ENCODE peak calls at places on chromosomes 5 and 9, in five cellular contexts. One of them, this sample, is unnamed.
A peak's percentile ranks its signal among the peaks of the same experiment; 100 is the strongest.

GRCh38 chr5:83632874-83633273 is 87.8 kb downstream of the HAPLN1 start:
- DNase-seq in AG10803: peak; percentile 54
- DNase-seq in gastrocnemius medialis: no peak
- DNase-seq in upper lobe of right lung: no peak
- DNase-seq in GM06990: no peak
- DNase-seq in this sample: no peak

GRCh38 chr9:113922160-113922559 is 46.1 kb downstream of the ZNF618 start:
- DNase-seq in AG10803: no peak
- DNase-seq in gastrocnemius medialis: no peak
- DNase-seq in upper lobe of right lung: no peak
- DNase-seq in GM06990: no peak
- DNase-seq in this sample: no peak

GRCh38 chr5:138752951-138753793 is at the start of gene CTNNA1:
- DNase-seq in AG10803: peak; percentile 65
- DNase-seq in gastrocnemius medialis: peak; percentile 66
- DNase-seq in upper lobe of right lung: peak; percentile 91
- DNase-seq in GM06990: peak; percentile 72
- DNase-seq in this sample: peak; percentile 78

GRCh38 chr9:129383415-129384088 is 205.5 kb upstream of the IER5L start:
- DNase-seq in AG10803: peak; percentile 72
- DNase-seq in gastrocnemius medialis: peak; percentile 57
- DNase-seq in upper lobe of right lung: peak; percentile 91
- DNase-seq in GM06990: peak; percentile 81
- DNase-seq in this sample: peak; percentile 86

GRCh38 chr5:34717426-34718327 is 61.5 kb downstream of the RAI14 start:
- DNase-seq in AG10803: peak; percentile 99
- DNase-seq in gastrocnemius medialis: no peak
- DNase-seq in upper lobe of right lung: no peak
- DNase-seq in GM06990: no peak
- DNase-seq in this sample: no peak

GRCh38 chr5:55276771-55277170 is 30.7 kb downstream of the DHX29 start:
- DNase-seq in AG10803: peak; percentile 1
- DNase-seq in gastrocnemius medialis: no peak
- DNase-seq in upper lobe of right lung: no peak
- DNase-seq in GM06990: no peak
- DNase-seq in this sample: no peak

GRCh38 chr9:103913899-103914298 is 180.2 kb upstream of the SMC2 start:
- DNase-seq in AG10803: no peak
- DNase-seq in gastrocnemius medialis: no peak
- DNase-seq in upper lobe of right lung: no peak
- DNase-seq in GM06990: no peak
- DNase-seq in this sample: no peak

GRCh38 chr5:111948078-111948477 is 191.1 kb upstream of the NREP start:
- DNase-seq in AG10803: no peak
- DNase-seq in gastrocnemius medialis: no peak
- DNase-seq in upper lobe of right lung: no peak
- DNase-seq in GM06990: no peak
- DNase-seq in this sample: no peak

GRCh38 chr5:180208435-180209081 is 453 bp downstream of the RASGEF1C start:
- DNase-seq in AG10803: no peak
- DNase-seq in gastrocnemius medialis: no peak
- DNase-seq in upper lobe of right lung: peak; percentile 62
- DNase-seq in GM06990: no peak
- DNase-seq in this sample: no peak

GRCh38 chr9:98164912-98165311 is 27.5 kb downstream of the CORO2A start:
- DNase-seq in AG10803: no peak
- DNase-seq in gastrocnemius medialis: no peak
- DNase-seq in upper lobe of right lung: no peak
- DNase-seq in GM06990: no peak
- DNase-seq in this sample: no peak

GRCh38 chr9:11618241-11618805 is 1005.5 kb upstream of the PTPRD start:
- DNase-seq in AG10803: no peak
- DNase-seq in gastrocnemius medialis: no peak
- DNase-seq in upper lobe of right lung: no peak
- DNase-seq in GM06990: peak; percentile 2
- DNase-seq in this sample: no peak

GRCh38 chr9:75101004-75101601 is 12.8 kb downstream of the OSTF1 start:
- DNase-seq in AG10803: no peak
- DNase-seq in gastrocnemius medialis: no peak
- DNase-seq in upper lobe of right lung: peak; percentile 70
- DNase-seq in GM06990: no peak
- DNase-seq in this sample: no peak

GRCh38 chr5:106843812-106844416 is 826.8 kb downstream of the EFNA5 start:
- DNase-seq in AG10803: no peak
- DNase-seq in gastrocnemius medialis: no peak
- DNase-seq in upper lobe of right lung: no peak
- DNase-seq in GM06990: no peak
- DNase-seq in this sample: peak; percentile 15

GRCh38 chr9:87909310-87910041 is 8.3 kb upstream of the SPATA31C1 start:
- DNase-seq in AG10803: no peak
- DNase-seq in gastrocnemius medialis: no peak
- DNase-seq in upper lobe of right lung: no peak
- DNase-seq in GM06990: no peak
- DNase-seq in this sample: no peak
- TF ChIP-seq CTCF in AG10803: no peak
- TF ChIP-seq CTCF in gastrocnemius medialis: no peak
- TF ChIP-seq CTCF in upper lobe of right lung: no peak
- TF ChIP-seq CTCF in GM06990: no peak
- TF ChIP-seq CTCF in this sample: no peak

GRCh38 chr5:149931992-149932436 is 12.6 kb downstream of the PDE6A start:
- DNase-seq in AG10803: no peak
- DNase-seq in gastrocnemius medialis: no peak
- DNase-seq in upper lobe of right lung: no peak
- DNase-seq in GM06990: no peak
- DNase-seq in this sample: no peak

GRCh38 chr5:149930754-149931574 is 13.6 kb downstream of the PDE6A start:
- DNase-seq in AG10803: no peak
- DNase-seq in gastrocnemius medialis: no peak
- DNase-seq in upper lobe of right lung: no peak
- DNase-seq in GM06990: no peak
- DNase-seq in this sample: no peak

GRCh38 chr5:149935431-149935901 is 9.1 kb downstream of the PDE6A start:
- DNase-seq in AG10803: no peak
- DNase-seq in gastrocnemius medialis: no peak
- DNase-seq in upper lobe of right lung: no peak
- DNase-seq in GM06990: no peak
- DNase-seq in this sample: no peak

GRCh38 chr5:149930060-149930753 is 14.4 kb downstream of the PDE6A start:
- DNase-seq in AG10803: no peak
- DNase-seq in gastrocnemius medialis: no peak
- DNase-seq in upper lobe of right lung: no peak
- DNase-seq in GM06990: no peak
- DNase-seq in this sample: no peak

GRCh38 chr5:149932445-149933350 is 11.9 kb downstream of the PDE6A start:
- DNase-seq in AG10803: no peak
- DNase-seq in gastrocnemius medialis: no peak
- DNase-seq in upper lobe of right lung: no peak
- DNase-seq in GM06990: no peak
- DNase-seq in this sample: no peak
- H3K4me3 ChIP-seq in AG10803: no peak overlapping the region
- H3K4me3 ChIP-seq in gastrocnemius medialis: peak overlapping the region; percentile 75
- H3K4me3 ChIP-seq in upper lobe of right lung: peak overlapping the region; percentile 27
- H3K4me3 ChIP-seq in GM06990: no peak overlapping the region
- H3K4me3 ChIP-seq in this sample: no peak overlapping the region

DNA sequence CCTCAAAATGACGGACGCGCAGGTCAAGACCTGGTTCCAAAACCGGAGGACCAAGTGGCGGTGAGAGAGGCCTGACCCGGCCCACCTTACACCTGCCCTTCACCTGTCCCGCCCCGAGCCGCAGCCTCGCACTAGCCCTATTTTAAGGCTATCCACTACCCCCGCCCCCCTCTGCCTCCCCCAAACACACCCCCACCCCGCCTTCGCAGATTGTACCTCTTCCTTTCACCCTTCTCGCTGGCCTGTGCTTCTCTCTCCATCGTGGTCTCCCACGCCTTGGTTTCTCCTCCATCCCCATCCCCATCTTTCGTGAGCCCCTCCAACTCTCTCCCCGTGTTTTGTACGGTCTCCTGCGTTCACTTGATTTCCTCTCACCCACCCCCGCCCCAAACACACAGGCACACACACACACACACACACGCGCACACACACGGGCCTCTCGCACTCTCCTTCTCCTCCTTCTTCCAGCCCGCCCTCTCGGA is 1.3 kb downstream of the TLX3 start:
- DNase-seq in AG10803: no peak
- DNase-seq in gastrocnemius medialis: no peak
- DNase-seq in upper lobe of right lung: no peak
- DNase-seq in GM06990: no peak
- DNase-seq in this sample: no peak
- TF ChIP-seq CTCF in AG10803: no peak
- TF ChIP-seq CTCF in gastrocnemius medialis: no peak
- TF ChIP-seq CTCF in upper lobe of right lung: no peak
- TF ChIP-seq CTCF in GM06990: no peak
- TF ChIP-seq CTCF in this sample: no peak

GRCh38 chr5:173795601-173796000 is 92.5 kb upstream of the CPEB4 start:
- DNase-seq in AG10803: no peak
- DNase-seq in gastrocnemius medialis: no peak
- DNase-seq in upper lobe of right lung: no peak
- DNase-seq in GM06990: no peak
- DNase-seq in this sample: no peak
- H3K4me3 ChIP-seq in AG10803: no peak overlapping the region
- H3K4me3 ChIP-seq in gastrocnemius medialis: no peak overlapping the region
- H3K4me3 ChIP-seq in upper lobe of right lung: no peak overlapping the region
- H3K4me3 ChIP-seq in GM06990: no peak overlapping the region
- H3K4me3 ChIP-seq in this sample: no peak overlapping the region

GRCh38 chr5:10800852-10801251 is 39.8 kb upstream of the DAP start:
- DNase-seq in AG10803: no peak
- DNase-seq in gastrocnemius medialis: no peak
- DNase-seq in upper lobe of right lung: no peak
- DNase-seq in GM06990: no peak
- DNase-seq in this sample: no peak

GRCh38 chr5:10797246-10797645 is 36.2 kb upstream of the DAP start:
- DNase-seq in AG10803: peak; percentile 15
- DNase-seq in gastrocnemius medialis: no peak
- DNase-seq in upper lobe of right lung: no peak
- DNase-seq in GM06990: no peak
- DNase-seq in this sample: no peak

DNA sequence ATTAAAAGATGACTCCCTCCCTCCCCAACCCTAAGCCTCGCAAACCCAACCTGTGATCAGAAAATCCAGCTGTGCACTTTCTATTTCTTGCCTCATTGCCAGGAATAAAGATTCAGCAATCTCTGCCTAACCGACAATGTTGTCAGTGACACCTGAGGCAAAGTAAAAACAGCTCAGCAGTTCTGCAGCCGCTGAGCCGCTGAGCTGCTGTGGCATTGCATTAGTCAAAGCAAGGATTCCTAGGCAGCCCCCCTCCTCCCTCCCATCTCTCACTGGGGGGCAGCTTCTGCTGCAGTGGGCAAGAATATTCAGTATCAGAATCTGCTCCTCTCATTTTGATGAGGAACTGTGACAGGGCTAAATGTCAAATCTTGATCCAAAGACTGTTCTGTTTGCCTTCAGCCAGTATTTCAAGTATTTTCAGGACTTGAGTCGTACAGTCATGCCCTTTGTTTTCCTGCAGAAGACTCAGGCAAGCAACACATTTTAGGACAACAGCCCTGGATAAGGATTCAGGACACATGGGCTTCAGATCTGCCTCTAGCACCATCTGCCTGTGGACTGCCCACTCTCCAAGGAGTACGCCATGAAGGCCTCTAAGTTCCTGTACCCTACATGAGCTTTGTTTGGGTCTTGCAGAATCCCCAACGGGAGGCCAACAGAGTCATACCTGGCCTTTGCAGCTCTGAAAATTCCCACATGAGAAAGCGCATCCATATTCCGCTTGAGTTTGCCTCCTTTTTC is 41.1 kb upstream of the DAP start:
- DNase-seq in AG10803: no peak
- DNase-seq in gastrocnemius medialis: no peak
- DNase-seq in upper lobe of right lung: no peak
- DNase-seq in GM06990: no peak
- DNase-seq in this sample: no peak
- TF ChIP-seq CTCF in AG10803: peak; percentile 24
- TF ChIP-seq CTCF in gastrocnemius medialis: no peak
- TF ChIP-seq CTCF in upper lobe of right lung: peak; percentile 8
- TF ChIP-seq CTCF in GM06990: no peak
- TF ChIP-seq CTCF in this sample: no peak

DNA sequence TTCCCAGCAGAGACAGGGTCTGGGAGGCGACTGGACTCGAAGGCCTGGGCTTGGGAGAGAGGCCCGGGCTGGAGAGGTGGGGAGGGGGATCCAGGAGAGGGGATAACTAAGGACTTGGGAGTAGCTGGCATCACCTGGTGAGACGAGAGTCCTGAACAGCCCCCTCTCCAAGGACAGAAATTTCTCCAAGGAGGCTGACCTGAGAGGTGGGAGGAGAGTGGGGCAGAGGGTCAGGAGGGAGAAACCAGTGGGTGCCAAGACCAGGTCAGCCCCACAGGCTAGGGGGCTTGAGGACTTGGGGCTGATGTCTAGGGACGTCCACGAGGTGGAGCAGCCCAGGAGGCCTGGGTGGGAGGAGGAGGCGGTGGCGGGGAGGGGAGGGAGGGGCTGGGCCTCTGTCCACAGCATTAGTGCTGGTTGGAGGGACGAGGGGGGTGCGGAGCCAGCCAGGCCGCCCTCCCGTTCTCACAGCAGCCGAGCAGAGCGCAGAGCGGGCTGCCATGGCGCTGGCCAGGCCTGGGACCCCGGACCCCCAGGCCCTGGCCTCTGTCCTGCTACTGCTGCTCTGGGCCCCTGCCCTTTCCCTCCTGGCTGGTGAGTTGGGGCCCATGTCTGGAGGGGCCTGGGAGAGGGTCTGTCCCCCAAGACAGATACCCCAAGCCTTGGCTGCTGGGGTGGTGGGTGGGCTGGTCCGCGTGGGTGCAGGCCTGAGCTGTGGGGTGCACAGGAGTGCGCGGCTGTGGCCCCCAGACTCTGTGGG is at the start of gene CRB2:
- DNase-seq in AG10803: no peak
- DNase-seq in gastrocnemius medialis: no peak
- DNase-seq in upper lobe of right lung: no peak
- DNase-seq in GM06990: no peak
- DNase-seq in this sample: no peak
- H3K4me3 ChIP-seq in AG10803: no peak within 1 kb of the TSS
- H3K4me3 ChIP-seq in gastrocnemius medialis: no peak within 1 kb of the TSS
- H3K4me3 ChIP-seq in upper lobe of right lung: no peak within 1 kb of the TSS
- H3K4me3 ChIP-seq in GM06990: no peak within 1 kb of the TSS
- H3K4me3 ChIP-seq in this sample: no peak within 1 kb of the TSS

DNA sequence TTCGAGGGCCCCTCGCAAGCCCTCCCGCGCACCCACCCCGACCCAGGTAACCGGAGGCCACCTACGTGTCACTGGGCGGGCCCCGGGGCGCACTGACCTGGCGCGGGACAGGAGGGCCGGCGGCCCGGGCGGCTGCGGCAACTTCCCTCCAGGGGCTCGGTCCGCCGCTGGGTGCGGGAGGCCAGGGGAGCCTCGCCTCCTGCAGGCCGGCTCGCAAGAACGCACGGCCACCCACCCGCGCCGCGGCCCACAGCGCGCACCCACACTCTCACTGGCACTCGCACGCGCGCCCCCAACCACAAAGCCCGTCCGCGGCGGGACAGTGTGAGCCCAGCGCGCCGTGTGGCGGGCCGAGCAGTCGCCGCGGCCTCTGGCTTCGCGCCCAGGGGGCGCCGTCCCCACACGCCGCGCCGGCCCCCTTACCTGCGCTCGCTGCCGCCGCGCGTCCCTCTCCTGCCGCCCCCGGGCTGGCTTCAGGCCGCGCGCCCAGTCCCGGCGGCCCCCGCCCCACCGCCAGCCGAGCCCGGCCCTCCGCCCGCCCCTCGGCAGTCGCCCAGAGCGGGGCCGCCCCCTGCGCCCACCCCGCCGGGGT is 430 bp downstream of the LPAR1 start:
- DNase-seq in AG10803: peak; percentile 40
- DNase-seq in gastrocnemius medialis: no peak
- DNase-seq in upper lobe of right lung: peak; percentile 76
- DNase-seq in GM06990: peak; percentile 83
- DNase-seq in this sample: peak; percentile 75
- TF ChIP-seq CTCF in AG10803: peak; percentile 7
- TF ChIP-seq CTCF in gastrocnemius medialis: no peak
- TF ChIP-seq CTCF in upper lobe of right lung: no peak
- TF ChIP-seq CTCF in GM06990: no peak
- TF ChIP-seq CTCF in this sample: peak; percentile 48

This sample was measured in GM12865.